ENCODE peak calls at places on chromosome 6, in seven cellular contexts. V is NCI-H2081; B is ELR; W is MM.1S; Z is PC-3; I is activated CD4-positive, alpha-beta T cell treated with anti-CD3 and anti-CD28 coated beads, Interleukin-2, amount 50 U/mL, for 1 hour; U is dorsolateral prefrontal cortex. S is an unnamed sample.

GRCh38 chr6:82841309-82841708 is 224.3 kb downstream of the UBE3D start:
- DNase-seq in I (no peak), V (no peak), B (no peak), U (no peak), Z (no peak), W (no peak), S (no peak)

GRCh38 chr6:4817551-4817950 is 41.3 kb downstream of the CDYL start:
- DNase-seq in B (peak), W (no peak), V (no peak), U (no peak), I (no peak), Z (peak), S (no peak)

GRCh38 chr6:167855825-167856425 is 29.2 kb downstream of the AFDN start:
- DNase-seq in Z (peak), V (no peak), B (peak), I (no peak), U (no peak), W (no peak), S (peak)

GRCh38 chr6:107466062-107466461 is 6.7 kb upstream of the PDSS2 start:
- DNase-seq in V (no peak), B (no peak), W (no peak), U (no peak), Z (no peak), I (no peak), S (no peak)

GRCh38 chr6:15905488-15906392 is 223.1 kb upstream of the MYLIP start:
- DNase-seq in U (no peak), B (no peak), W (no peak), V (no peak), I (no peak), Z (no peak), S (no peak)

GRCh38 chr6:69867075-69867911 is 937 bp downstream of the COL19A1 start:
- DNase-seq in U (peak), W (peak), V (peak), I (peak), B (peak), Z (peak), S (peak)

GRCh38 chr6:125809771-125810315 is 19.1 kb downstream of the NCOA7 start:
- DNase-seq in W (no peak), Z (no peak), V (no peak), B (no peak), U (no peak), I (no peak), S (no peak)

GRCh38 chr6:134309227-134309626 is 8.7 kb downstream of the SGK1 start:
- DNase-seq in Z (no peak), U (no peak), I (no peak), W (no peak), V (no peak), B (no peak), S (no peak)

GRCh38 chr6:15313367-15313766 is 67.5 kb downstream of the JARID2 start:
- DNase-seq in W (no peak), U (peak), B (no peak), Z (no peak), I (no peak), V (no peak), S (no peak)

GRCh38 chr6:147922764-147923163 is 414.3 kb downstream of the SAMD5 start:
- DNase-seq in U (no peak), V (no peak), I (no peak), W (no peak), B (no peak), Z (no peak), S (no peak)

GRCh38 chr6:17867880-17868279 is 119.6 kb downstream of the KIF13A start:
- DNase-seq in W (no peak), Z (peak), I (no peak), B (peak), U (no peak), V (no peak), S (peak)

GRCh38 chr6:158042245-158042798 is 60.7 kb downstream of the SYNJ2 start:
- DNase-seq in U (peak), B (peak), Z (peak), I (no peak), W (no peak), V (no peak), S (peak)

GRCh38 chr6:105372142-105372861 is 30.6 kb downstream of the PREP start:
- DNase-seq in V (no peak), I (no peak), U (no peak), B (no peak), W (no peak), Z (no peak), S (no peak)

GRCh38 chr6:81237226-81237625 is 515.3 kb downstream of the TENT5A start:
- DNase-seq in Z (no peak), W (no peak), I (no peak), U (no peak), V (no peak), B (no peak), S (no peak)

GRCh38 chr6:37275350-37275749 is 17.4 kb upstream of the TMEM217 start:
- DNase-seq in V (no peak), U (no peak), W (no peak), I (no peak), B (no peak), Z (no peak), S (no peak)

GRCh38 chr6:135270676-135271536 is 89.8 kb downstream of the MYB start:
- DNase-seq in I (no peak), U (no peak), B (no peak), V (peak), W (no peak), Z (peak), S (no peak)

GRCh38 chr6:45881705-45882435 is 133.8 kb downstream of the CLIC5 start:
- DNase-seq in V (no peak), U (no peak), W (no peak), Z (no peak), I (no peak), B (no peak), S (no peak)

GRCh38 chr6:80540700-80541099 is 434.2 kb downstream of the BCKDHB start:
- DNase-seq in I (no peak), V (no peak), W (no peak), Z (peak), B (peak), U (no peak), S (no peak)

GRCh38 chr6:112443118-112443641 is 96.0 kb downstream of the RFPL4B start:
- DNase-seq in Z (no peak), V (no peak), U (no peak), B (no peak), I (no peak), W (no peak), S (no peak)

GRCh38 chr6:149614352-149614751 is 34.2 kb downstream of the KATNA1 start:
- DNase-seq in W (no peak), I (no peak), Z (no peak), U (no peak), B (peak), V (no peak), S (no peak)

GRCh38 chr6:52735071-52735470 is 28.2 kb downstream of the GSTA2 start:
- DNase-seq in U (no peak), B (no peak), W (no peak), V (no peak), I (no peak), Z (no peak), S (no peak)

S was measured in HT1080.